ENCODE peak calls at places on chromosomes 12 and 14, in five cellular contexts. A, V, P, C and T are unnamed samples.

GRCh38 chr12:87227157-87227556 is 802.0 kb downstream of the C12orf50 start:
- DNase-seq in P (no peak), V (no peak), C (no peak), A (no peak), T (no peak)

GRCh38 chr12:56029666-56030293 is 8.9 kb downstream of the IKZF4 start:
- DNase-seq in P (no peak), C (peak; percentile 72), V (no peak), A (peak; percentile 59), T (peak; percentile 55)

GRCh38 chr12:52360106-52360662 is 7.1 kb downstream of the KRT85 start:
- DNase-seq in P (no peak), C (no peak), A (no peak), V (peak; percentile 3), T (no peak)

GRCh38 chr14:54579606-54580005 is 12.7 kb downstream of the SAMD4A start:
- DNase-seq in P (no peak), A (no peak), C (no peak), V (no peak), T (no peak)

GRCh38 chr12:55724226-55724939 is 4.2 kb downstream of the RDH5 start:
- DNase-seq in P (peak; percentile 74), A (peak; percentile 64), V (no peak), C (peak; percentile 81), T (peak; percentile 76)

GRCh38 chr12:120835657-120836056 is 68.5 kb downstream of the SPPL3 start:
- DNase-seq in P (no peak), C (no peak), V (no peak), A (no peak), T (no peak)

GRCh38 chr12:12456637-12457036 is 99.8 kb downstream of the BORCS5 start:
- DNase-seq in C (no peak), V (no peak), P (no peak), A (no peak), T (no peak)

GRCh38 chr12:124399622-124400021 is 104.7 kb downstream of the RFLNA start:
- DNase-seq in V (no peak), P (no peak), A (peak; percentile 51), C (peak; percentile 56), T (peak; percentile 64)

GRCh38 chr14:29216316-29216715 is 449.7 kb downstream of the FOXG1 start:
- DNase-seq in C (no peak), V (no peak), A (no peak), P (no peak), T (no peak)

GRCh38 chr12:56474389-56474788 is 6.0 kb downstream of the SPRYD4 start:
- DNase-seq in V (no peak), A (no peak), C (no peak), P (peak; percentile 40), T (no peak)

GRCh38 chr14:73783107-73783727 is 68.4 kb upstream of the PTGR2 start:
- DNase-seq in P (no peak), A (no peak), V (no peak), C (no peak), T (no peak)

GRCh38 chr12:67442347-67442841 is 173.2 kb downstream of the CAND1 start:
- DNase-seq in A (no peak), C (peak; percentile 53), P (peak; percentile 21), V (no peak), T (peak; percentile 28)

GRCh38 chr12:123991402-123991951 is 18.5 kb downstream of the ZNF664 start:
- DNase-seq in C (no peak), P (no peak), V (no peak), A (no peak), T (no peak)

GRCh38 chr12:27779416-27779815 is 617 bp upstream of the KLHL42 start:
- DNase-seq in P (peak; percentile 15), C (peak; percentile 54), V (no peak), A (no peak), T (peak; percentile 47)

GRCh38 chr12:7460375-7461259 is 16.7 kb upstream of the CD163L1 start:
- DNase-seq in A (peak; percentile 53), C (peak; percentile 58), P (peak; percentile 29), V (no peak), T (peak; percentile 62)

GRCh38 chr12:19125325-19125724 is 4.2 kb upstream of the PLEKHA5 start:
- DNase-seq in P (no peak), A (peak; percentile 52), C (no peak), V (no peak), T (no peak)

GRCh38 chr12:111410229-111411186 is 4.8 kb downstream of the SH2B3 start:
- DNase-seq in A (no peak), C (no peak), P (peak; percentile 44), V (no peak), T (no peak)

GRCh38 chr12:70007687-70008086 is 182.7 kb downstream of the MYRFL start:
- DNase-seq in P (no peak), V (no peak), A (peak; percentile 90), C (no peak), T (no peak)

GRCh38 chr12:42140901-42141300 is 3.8 kb downstream of the GXYLT1 start:
- DNase-seq in C (no peak), A (peak; percentile 62), P (no peak), V (no peak), T (no peak)

GRCh38 chr12:7498832-7499231 is 4.7 kb downstream of the CD163 start:
- DNase-seq in A (no peak), P (no peak), V (no peak), C (no peak), T (no peak)

GRCh38 chr12:59459966-59460365 is 135.9 kb upstream of the SLC16A7 start:
- DNase-seq in V (no peak), P (no peak), A (peak; percentile 30), C (no peak), T (no peak)

GRCh38 chr14:92724516-92725340 is 23.7 kb downstream of the LGMN start:
- DNase-seq in P (peak; percentile 45), C (no peak), A (no peak), V (no peak), T (no peak)

GRCh38 chr14:49505026-49505766 is 81.0 kb downstream of the RPS29 start:
- DNase-seq in A (peak; percentile 97), P (no peak), V (no peak), C (no peak), T (no peak)

GRCh38 chr12:57750561-57751431 is 1.3 kb downstream of the CDK4 start:
- DNase-seq in V (no peak), A (no peak), C (no peak), P (no peak), T (no peak)

GRCh38 chr14:22629357-22629756 is 14.8 kb downstream of the OR6J1 start:
- DNase-seq in P (no peak), C (no peak), V (no peak), A (no peak), T (no peak)

GRCh38 chr14:100780646-100781355 is 45.1 kb upstream of the MEG3 start:
- DNase-seq in V (no peak), A (no peak), P (no peak), C (no peak), T (no peak)

GRCh38 chr14:90819734-90820393 is 3.6 kb upstream of the TTC7B start:
- DNase-seq in P (no peak), A (peak; percentile 23), V (no peak), C (no peak), T (no peak)

GRCh38 chr14:48936881-48937280 is 649.3 kb downstream of the RPS29 start:
- DNase-seq in V (no peak), P (no peak), A (no peak), C (no peak), T (no peak)

GRCh38 chr12:50589650-50590435 is 85.1 kb downstream of the DIP2B start:
- DNase-seq in V (no peak), P (no peak), C (peak; percentile 21), A (peak; percentile 87), T (no peak)

GRCh38 chr12:96879301-96879700 is 27.8 kb upstream of the NEDD1 start:
- DNase-seq in A (no peak), V (no peak), C (no peak), P (no peak), T (no peak)

GRCh38 chr14:103123634-103124500 is 606 bp downstream of the TNFAIP2 start:
- DNase-seq in V (peak; percentile 14), C (no peak), P (peak; percentile 68), A (peak; percentile 44), T (no peak)

GRCh38 chr14:64421166-64421565 is 33.0 kb downstream of the MTHFD1 start:
- DNase-seq in C (no peak), V (no peak), A (peak; percentile 89), P (no peak), T (no peak)

GRCh38 chr14:103123128-103123633 is at the start of gene TNFAIP2:
- DNase-seq in A (no peak), C (no peak), P (peak; percentile 79), V (no peak), T (no peak)

GRCh38 chr12:17528394-17528793 is 561.6 kb downstream of the RERGL start:
- DNase-seq in A (peak; percentile 4), P (no peak), V (no peak), C (no peak), T (no peak)

GRCh38 chr12:5073054-5073453 is 29.4 kb downstream of the KCNA5 start:
- DNase-seq in A (no peak), C (no peak), V (no peak), P (no peak), T (no peak)
- TF ChIP-seq CTCF in A (no peak), C (peak; percentile 25), V (no peak), P (no peak), T (no peak)

GRCh38 chr14:104202259-104203070 is 64.1 kb downstream of the KIF26A start:
- DNase-seq in P (no peak), C (peak; percentile 98), V (no peak), A (no peak), T (no peak)
- TF ChIP-seq CTCF in P (no peak), C (no peak), V (no peak), A (no peak), T (no peak)

DNA sequence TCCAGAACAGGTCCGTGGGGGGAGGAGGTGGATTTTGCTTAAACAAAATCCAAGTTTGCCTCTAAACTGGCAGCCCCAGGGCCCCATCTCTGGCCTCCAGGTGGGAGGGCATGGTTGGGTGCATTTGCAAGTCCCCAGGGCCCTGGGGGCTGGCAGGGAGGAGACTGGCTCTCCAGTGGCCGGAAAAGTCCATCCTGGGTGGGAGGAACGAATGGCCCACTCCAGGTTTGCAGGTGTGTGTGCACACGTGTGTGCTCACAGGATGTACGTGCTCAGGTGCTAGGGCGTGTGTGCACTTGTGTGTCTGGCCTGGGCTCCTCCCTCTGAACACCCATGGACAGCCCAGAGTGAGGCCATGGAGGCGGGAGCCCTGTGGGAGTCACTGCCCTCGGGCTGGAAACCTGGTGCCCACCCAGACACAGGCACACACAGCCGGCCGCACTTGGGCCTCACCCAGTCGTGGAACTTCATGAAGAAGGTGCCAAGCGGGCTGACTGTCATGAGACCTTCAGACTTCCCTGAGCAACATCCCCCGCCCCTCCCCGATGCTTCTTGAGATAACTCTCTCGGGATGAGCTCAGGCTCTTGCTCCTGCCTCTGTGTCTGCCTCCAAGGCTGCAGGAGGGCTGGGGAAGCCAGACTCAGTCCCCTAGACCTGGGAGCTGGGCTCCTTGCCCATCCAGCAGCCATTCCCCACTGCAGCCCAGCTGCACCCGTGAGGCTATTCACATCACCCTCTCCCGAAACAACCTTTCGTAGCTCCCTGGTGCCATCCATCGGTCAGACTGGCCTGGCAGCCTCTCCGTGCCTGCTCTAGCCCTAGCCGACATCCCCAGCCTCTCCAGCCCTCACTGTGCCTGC is 9.4 kb downstream of the AHNAK2 start:
- DNase-seq in V (no peak), C (peak; percentile 57), P (no peak), A (peak; percentile 53), T (peak; percentile 28)
- TF ChIP-seq CTCF in V (no peak), C (no peak), P (no peak), A (no peak), T (no peak)

DNA sequence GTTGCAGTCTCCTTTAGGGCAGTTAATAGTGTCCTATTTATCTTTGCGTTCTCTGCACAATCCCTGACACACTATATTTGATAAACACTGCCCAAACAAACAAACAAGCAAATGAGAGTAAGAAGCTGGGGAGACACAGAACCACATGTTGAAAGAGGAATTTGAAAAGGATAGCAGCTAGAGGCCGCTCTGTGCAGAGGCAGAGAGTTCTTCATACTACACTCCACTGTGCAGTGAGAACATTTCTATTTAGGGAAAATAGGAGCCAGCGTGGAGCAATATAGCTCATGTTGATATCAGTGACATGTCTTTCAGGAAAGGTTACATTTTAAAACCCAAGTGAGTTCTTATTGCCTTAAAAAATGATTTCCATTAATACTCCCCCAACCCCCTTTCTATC is 140.3 kb upstream of the SEL1L start:
- DNase-seq in C (no peak), V (no peak), A (no peak), P (no peak), T (no peak)
- TF ChIP-seq CTCF in C (no peak), V (no peak), A (no peak), P (peak; percentile 44), T (no peak)